ENCODE peak calls at places on chromosome 9, in seven cellular contexts. H is CD8-positive, alpha-beta memory T cell; B is GM23248; I is right lobe of liver; R is right atrium auricular region; E is BE2C; P is uterus. C is an unnamed sample.
A peak's percentile ranks its signal among the peaks of the same experiment; 100 is the strongest.

GRCh38 chr9:127411122-127411521 is 13.1 kb upstream of the ZNF79 start:
- DNase-seq in H (no peak), B (no peak), I (no peak), R (no peak), E (no peak), P (no peak), C (no peak)

GRCh38 chr9:70352356-70352755 is 62.1 kb downstream of the KLF9 start:
- DNase-seq in H (no peak), B (peak; percentile 64), I (no peak), R (no peak), E (no peak), P (no peak), C (no peak)

GRCh38 chr9:92665836-92666235 is 4.1 kb downstream of the IPPK start:
- DNase-seq in H (no peak), B (no peak), I (no peak), R (no peak), E (no peak), P (no peak), C (no peak)

GRCh38 chr9:121510766-121511555 is 11.3 kb upstream of the GGTA1 start:
- DNase-seq in H (no peak), B (peak; percentile 29), I (no peak), R (no peak), E (no peak), P (no peak), C (no peak)

GRCh38 chr9:36986548-36987408 is 47.3 kb downstream of the PAX5 start:
- DNase-seq in H (no peak), B (peak; percentile 28), I (no peak), R (no peak), E (no peak), P (no peak), C (no peak)

GRCh38 chr9:19875291-19875910 is 86.6 kb upstream of the SLC24A2 start:
- DNase-seq in H (no peak), B (peak; percentile 27), I (no peak), R (no peak), E (no peak), P (no peak), C (no peak)

GRCh38 chr9:130043654-130044623 is 950 bp upstream of the FNBP1 start:
- DNase-seq in H (no peak), B (peak; percentile 77), I (peak; percentile 78), R (peak; percentile 83), E (peak; percentile 18), P (peak; percentile 75), C (no peak)

GRCh38 chr9:132857031-132857430 is 21.1 kb downstream of the AK8 start:
- DNase-seq in H (no peak), B (peak; percentile 84), I (peak; percentile 52), R (peak; percentile 82), E (no peak), P (peak; percentile 81), C (no peak)

DNA sequence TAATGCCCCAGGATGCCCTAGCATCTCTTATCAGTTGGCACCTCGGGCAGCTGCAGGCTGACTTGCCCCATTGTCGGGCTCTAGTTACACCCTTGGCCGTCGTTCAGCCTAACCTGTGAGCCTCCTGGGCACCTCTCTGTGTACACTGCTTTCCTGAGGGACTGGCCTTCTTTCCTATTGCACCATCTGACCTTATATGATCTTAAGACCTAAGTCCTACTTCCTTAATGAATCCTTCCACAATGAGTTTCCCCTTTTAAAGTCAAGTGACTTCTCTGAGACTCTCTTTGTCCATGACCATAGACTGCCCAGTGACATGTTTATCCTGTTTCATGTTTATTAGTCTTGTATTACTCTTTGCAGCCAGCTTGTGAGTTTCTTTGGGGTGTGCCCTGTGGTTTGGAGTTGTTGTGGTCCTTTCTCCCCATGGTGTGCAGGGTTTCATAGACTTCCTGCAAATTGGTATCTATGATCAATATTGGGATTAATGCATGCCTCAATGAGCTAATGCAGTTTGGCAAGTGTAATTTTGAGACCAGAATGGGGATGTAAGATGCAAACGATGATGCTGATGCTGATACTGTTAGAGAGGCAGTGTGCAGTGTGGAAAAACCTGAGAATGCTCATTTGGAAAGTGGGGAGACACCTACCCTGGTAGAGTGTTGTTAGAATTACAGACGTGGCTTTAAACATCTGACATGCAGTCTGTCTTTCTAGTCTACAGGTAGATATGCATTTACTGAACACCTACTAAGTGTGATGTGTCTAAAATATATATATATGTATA is 5.0 kb downstream of the DAPK1 start:
- DNase-seq in H (no peak), B (no peak), I (peak; percentile 92), R (no peak), E (no peak), P (peak; percentile 28), C (no peak)
- H3K4me1 ChIP-seq in H (no peaks in the 10 kb centered on the region), B (no peaks in the 10 kb centered on the region), I (peaks cover 43% of the 10 kb centered on the region), R (no peaks in the 10 kb centered on the region), E (peaks cover 32% of the 10 kb centered on the region), P (no peaks in the 10 kb centered on the region), C (no peaks in the 10 kb centered on the region)

DNA sequence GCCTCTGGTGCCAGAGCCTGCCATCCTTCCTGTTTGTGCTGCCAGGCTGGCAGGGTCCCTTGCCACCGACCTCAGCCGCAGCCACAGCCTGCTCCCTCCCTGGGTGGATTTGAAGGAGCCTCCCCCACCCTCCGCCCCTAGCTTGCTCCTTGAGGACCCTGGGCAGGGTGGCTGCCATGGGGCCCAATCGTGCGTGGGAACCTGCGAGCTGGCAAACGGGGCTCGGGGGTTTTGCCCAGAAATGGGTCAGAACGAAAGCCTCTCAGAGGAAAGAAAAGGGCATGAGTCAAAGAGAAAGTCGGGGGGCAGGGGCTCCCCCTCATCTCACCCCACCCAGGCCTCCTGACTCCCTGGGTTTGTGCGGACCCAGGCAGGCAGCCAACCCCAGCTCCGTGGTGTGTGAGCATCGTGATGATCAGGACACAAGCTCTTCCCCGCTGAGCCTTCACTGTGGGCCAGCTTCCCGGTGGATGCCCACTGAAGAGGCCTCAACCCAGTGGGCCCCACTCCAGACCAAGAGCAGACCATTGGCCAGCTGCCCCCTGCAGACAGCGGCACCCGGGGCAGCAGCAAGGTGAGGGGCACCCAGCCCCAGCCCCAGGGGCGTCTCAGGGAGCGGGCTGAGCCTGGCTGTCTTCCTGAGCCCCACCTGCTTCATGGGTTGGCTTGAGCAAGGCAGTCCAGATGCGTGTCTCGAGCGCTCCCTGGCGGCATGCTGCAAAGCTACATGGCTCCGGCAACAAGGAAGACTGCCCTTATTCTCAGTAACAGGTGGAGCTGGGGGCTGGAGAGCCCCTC is 3.0 kb upstream of the FUT7 start:
- DNase-seq in H (peak; percentile 86), B (peak; percentile 87), I (peak; percentile 83), R (peak; percentile 83), E (peak; percentile 90), P (peak; percentile 76), C (peak; percentile 85)
- H3K4me3 ChIP-seq in H (peak overlapping the region; percentile 58), B (no peak overlapping the region), I (no peak overlapping the region), R (no peak overlapping the region), E (peak overlapping the region; percentile 17), P (no peak overlapping the region), C (peak overlapping the region; percentile 34)

DNA sequence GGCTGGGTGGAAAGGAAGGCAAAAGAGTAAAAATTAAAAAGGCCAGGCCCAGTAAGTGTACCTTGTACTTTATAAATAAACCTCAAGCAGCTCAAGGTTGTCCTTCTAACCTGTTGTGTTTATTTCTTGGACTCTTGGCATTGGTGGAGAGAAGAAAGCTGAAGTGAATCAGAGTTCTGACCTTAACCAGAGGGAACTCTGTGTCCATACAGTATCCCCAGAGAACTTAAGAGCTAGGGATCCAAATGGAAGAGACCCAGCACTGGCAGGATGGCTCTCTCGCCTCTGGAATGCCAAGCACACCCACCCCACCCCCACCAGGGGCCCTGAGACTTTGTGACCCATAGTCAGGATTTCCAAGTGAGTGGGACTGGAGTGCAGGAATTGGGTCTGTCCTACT is 14.2 kb downstream of the NUDT2 start:
- DNase-seq in H (no peak), B (no peak), I (no peak), R (no peak), E (no peak), P (no peak), C (no peak)
- H3K4me1 ChIP-seq in H (no peaks in the 10 kb centered on the region), B (no peaks in the 10 kb centered on the region), I (peaks cover 56% of the 10 kb centered on the region), R (no peaks in the 10 kb centered on the region), E (no peaks in the 10 kb centered on the region), P (no peaks in the 10 kb centered on the region), C (no peaks in the 10 kb centered on the region)

GRCh38 chr9:81822967-81823366 is 105.3 kb upstream of the SPATA31D4 start:
- DNase-seq in H (no peak), B (no peak), I (no peak), R (no peak), E (no peak), P (no peak), C (no peak)

GRCh38 chr9:81822263-81822865 is 105.9 kb upstream of the SPATA31D4 start:
- DNase-seq in H (no peak), B (no peak), I (no peak), R (no peak), E (no peak), P (no peak), C (no peak)

GRCh38 chr9:81825831-81826540 is 102.2 kb upstream of the SPATA31D4 start:
- DNase-seq in H (no peak), B (peak; percentile 27), I (no peak), R (no peak), E (no peak), P (no peak), C (no peak)

GRCh38 chr9:81824802-81825770 is 103.1 kb upstream of the SPATA31D4 start:
- DNase-seq in H (no peak), B (peak; percentile 29), I (no peak), R (no peak), E (no peak), P (no peak), C (no peak)

GRCh38 chr9:81823672-81824554 is 104.3 kb upstream of the SPATA31D4 start:
- DNase-seq in H (no peak), B (peak; percentile 30), I (no peak), R (no peak), E (no peak), P (no peak), C (no peak)
- H3K4me3 ChIP-seq in H (no peak overlapping the region), B (no peak overlapping the region), I (no peak overlapping the region), R (no peak overlapping the region), E (no peak overlapping the region), P (no peak overlapping the region), C (no peak overlapping the region)